ENCODE peak calls at places on chromosomes 1 and 21, in ten cellular contexts. X is HFFc6; Y is ACHN; L is BE2C; C is CD4-positive, alpha-beta T cell; V is IMR-90; J is ascending aorta; U is hippocampal formation; I is stimulated activated CD8-positive, alpha-beta memory T cell treated with anti-CD3 and anti-CD28 coated beads, Interleukin-7, amount 100 ng/mL, for 1 hour; K is Panc1. Q is an unnamed sample.

GRCh38 chr1:152005360-152005912 is 11.8 kb upstream of the S100A10 start:
- DNase-seq in V (no peak), C (no peak), X (no peak), L (no peak), U (no peak), J (no peak), K (no peak), I (no peak), Y (no peak), Q (no peak)

GRCh38 chr21:33386222-33386784 is 16.9 kb upstream of the IFNGR2 start:
- DNase-seq in K (no peak), X (no peak), L (no peak), J (no peak), Y (no peak), C (no peak), U (no peak), I (no peak), V (no peak), Q (no peak)

GRCh38 chr1:3403388-3404179 is 50.9 kb upstream of the ARHGEF16 start:
- DNase-seq in K (no peak), I (no peak), L (no peak), C (no peak), Y (no peak), V (no peak), J (no peak), X (no peak), U (no peak), Q (no peak)

GRCh38 chr1:200883118-200883517 is 10.3 kb downstream of the GPR25 start:
- DNase-seq in X (no peak), K (no peak), I (no peak), J (no peak), V (no peak), L (no peak), C (no peak), U (no peak), Y (no peak), Q (no peak)

GRCh38 chr1:47515390-47515789 is 77.5 kb downstream of the FOXD2 start:
- DNase-seq in V (no peak), J (no peak), L (no peak), C (no peak), K (no peak), I (no peak), X (no peak), U (no peak), Y (no peak), Q (no peak)

GRCh38 chr1:200033511-200034261 is 6.2 kb downstream of the NR5A2 start:
- DNase-seq in X (no peak), V (no peak), Y (peak), K (no peak), U (no peak), L (no peak), C (no peak), I (no peak), J (no peak), Q (no peak)

GRCh38 chr1:223504741-223505140 is 111.5 kb downstream of the CCDC185 start:
- DNase-seq in I (no peak), L (peak), U (peak), C (no peak), K (no peak), X (peak), J (no peak), V (peak), Y (no peak), Q (no peak)

GRCh38 chr1:67626495-67627235 is 58.3 kb upstream of the GADD45A start:
- DNase-seq in U (no peak), J (peak), C (no peak), K (no peak), V (peak), I (no peak), L (no peak), X (peak), Y (no peak), Q (no peak)

GRCh38 chr1:176469450-176469985 is 6.5 kb downstream of the PAPPA2 start:
- DNase-seq in I (no peak), U (no peak), Y (no peak), L (no peak), V (peak), J (no peak), X (no peak), C (no peak), K (no peak), Q (no peak)

GRCh38 chr1:107787299-107787698 is 177.7 kb downstream of the VAV3 start:
- DNase-seq in Y (peak), C (no peak), I (no peak), L (no peak), V (no peak), K (no peak), J (no peak), U (no peak), X (no peak), Q (peak)

GRCh38 chr1:109929170-109929569 is 18.5 kb downstream of the CSF1 start:
- DNase-seq in C (no peak), I (no peak), J (peak), Y (no peak), K (no peak), V (no peak), L (no peak), U (no peak), X (no peak), Q (no peak)

GRCh38 chr1:3393024-3393986 is 61.2 kb upstream of the ARHGEF16 start:
- DNase-seq in U (no peak), J (no peak), L (no peak), X (no peak), C (no peak), V (peak), Y (no peak), I (no peak), K (no peak), Q (no peak)

GRCh38 chr1:41381691-41382530 is 20.7 kb downstream of the FOXO6 start:
- DNase-seq in U (no peak), Y (peak), C (no peak), X (no peak), L (peak), V (no peak), I (no peak), J (peak), K (no peak), Q (no peak)

GRCh38 chr1:8962812-8963669 is 17.4 kb downstream of the CA6 start:
- DNase-seq in Y (peak), L (peak), U (no peak), V (no peak), K (no peak), C (no peak), X (peak), I (no peak), J (no peak), Q (no peak)

GRCh38 chr1:72606216-72606615 is 323.9 kb upstream of the NEGR1 start:
- DNase-seq in U (no peak), X (no peak), I (no peak), L (no peak), Y (no peak), V (no peak), K (no peak), C (no peak), J (no peak), Q (no peak)

GRCh38 chr21:44888581-44889550 is 15.4 kb upstream of the PTTG1IP start:
- DNase-seq in J (no peak), X (no peak), C (no peak), K (no peak), Y (no peak), V (no peak), I (no peak), L (peak), U (no peak), Q (peak)

GRCh38 chr1:107378602-107379265 is 237.9 kb downstream of the NTNG1 start:
- DNase-seq in U (no peak), K (no peak), L (no peak), Y (peak), X (no peak), V (no peak), I (no peak), C (no peak), J (no peak), Q (no peak)

GRCh38 chr1:30034627-30035521 is 688.5 kb downstream of the MATN1 start:
- DNase-seq in L (peak), J (peak), X (no peak), I (no peak), C (no peak), Y (no peak), V (peak), U (no peak), K (no peak), Q (peak)

GRCh38 chr1:86858524-86859261 is 55.2 kb downstream of the SELENOF start:
- DNase-seq in X (no peak), U (no peak), C (no peak), J (no peak), K (no peak), I (no peak), Y (no peak), V (no peak), L (no peak), Q (no peak)

GRCh38 chr21:14479387-14479786 is 66.7 kb downstream of the SAMSN1 start:
- DNase-seq in C (no peak), Y (no peak), K (no peak), J (no peak), U (no peak), X (no peak), I (no peak), L (no peak), V (no peak), Q (no peak)

GRCh38 chr1:97243973-97244560 is 522.5 kb downstream of the PTBP2 start:
- DNase-seq in V (peak), L (no peak), U (no peak), Y (peak), K (no peak), I (no peak), X (peak), J (no peak), C (no peak), Q (no peak)

GRCh38 chr1:6184083-6184783 is 4.1 kb upstream of the CHD5 start:
- DNase-seq in K (no peak), X (no peak), C (no peak), U (no peak), J (no peak), Y (no peak), V (no peak), I (no peak), L (no peak), Q (no peak)

GRCh38 chr1:90717665-90718410 is 736 bp upstream of the BARHL2 start:
- DNase-seq in U (no peak), V (peak), J (no peak), L (no peak), C (no peak), Y (no peak), I (no peak), X (no peak), K (no peak), Q (peak)

GRCh38 chr1:13663969-13664368 is 36.0 kb upstream of the PRDM2 start:
- DNase-seq in J (no peak), K (no peak), U (no peak), Y (no peak), I (no peak), X (no peak), V (no peak), L (no peak), C (no peak), Q (no peak)